ENCODE peak calls at places on chromosome 6, in nine cellular contexts. H, G, I, W, P, E, K, B and Y are unnamed samples.

GRCh38 chr6:128474481-128474880 is 45.9 kb downstream of the PTPRK start:
- DNase-seq in H (no peak), G (no peak), I (peak), W (no peak), P (no peak), E (no peak), K (no peak), B (no peak), Y (peak)

GRCh38 chr6:71420693-71421328 is 132.2 kb downstream of the OGFRL1 start:
- DNase-seq in H (peak), G (peak), I (peak), W (no peak), P (peak), E (peak), K (peak), B (peak), Y (peak)

GRCh38 chr6:77173472-77174074 is 289.7 kb downstream of the HTR1B start:
- DNase-seq in H (no peak), G (no peak), I (peak), W (no peak), P (no peak), E (no peak), K (no peak), B (no peak), Y (peak)

GRCh38 chr6:112947507-112947906 is 600.4 kb downstream of the RFPL4B start:
- DNase-seq in H (no peak), G (no peak), I (no peak), W (no peak), P (no peak), E (no peak), K (no peak), B (no peak), Y (no peak)

GRCh38 chr6:157519255-157520116 is 138.5 kb downstream of the ZDHHC14 start:
- DNase-seq in H (no peak), G (no peak), I (no peak), W (no peak), P (no peak), E (no peak), K (no peak), B (no peak), Y (no peak)

GRCh38 chr6:610882-611281 is 46.0 kb downstream of the HUS1B start:
- DNase-seq in H (no peak), G (no peak), I (no peak), W (no peak), P (no peak), E (no peak), K (no peak), B (no peak), Y (no peak)

GRCh38 chr6:36803908-36804307 is 35.3 kb downstream of the CPNE5 start:
- DNase-seq in H (no peak), G (no peak), I (no peak), W (no peak), P (no peak), E (no peak), K (no peak), B (no peak), Y (no peak)

GRCh38 chr6:3900744-3901351 is 51.7 kb downstream of the FAM50B start:
- DNase-seq in H (no peak), G (no peak), I (peak), W (no peak), P (no peak), E (no peak), K (no peak), B (no peak), Y (no peak)

GRCh38 chr6:96837138-96837971 is at the start of gene GPR63:
- DNase-seq in H (peak), G (peak), I (peak), W (peak), P (peak), E (peak), K (peak), B (peak), Y (peak)

GRCh38 chr6:155980014-155980413 is 524.4 kb upstream of the NOX3 start:
- DNase-seq in H (no peak), G (no peak), I (no peak), W (no peak), P (no peak), E (no peak), K (no peak), B (no peak), Y (no peak)

GRCh38 chr6:47741807-47742206 is 40.0 kb upstream of the OPN5 start:
- DNase-seq in H (no peak), G (no peak), I (no peak), W (peak), P (peak), E (no peak), K (no peak), B (no peak), Y (no peak)

GRCh38 chr6:16057411-16057810 is 71.5 kb upstream of the MYLIP start:
- DNase-seq in H (no peak), G (no peak), I (no peak), W (no peak), P (no peak), E (no peak), K (no peak), B (no peak), Y (no peak)

GRCh38 chr6:14876778-14877613 is 368.9 kb upstream of the JARID2 start:
- DNase-seq in H (no peak), G (no peak), I (peak), W (no peak), P (no peak), E (no peak), K (no peak), B (no peak), Y (peak)

GRCh38 chr6:10411915-10412164 is 3.0 kb downstream of the TFAP2A start:
- DNase-seq in H (no peak), G (no peak), I (no peak), W (no peak), P (no peak), E (no peak), K (no peak), B (no peak), Y (no peak)

GRCh38 chr6:166464068-166464410 is 81.3 kb upstream of the MPC1 start:
- DNase-seq in H (no peak), G (no peak), I (no peak), W (no peak), P (no peak), E (no peak), K (no peak), B (no peak), Y (no peak)

GRCh38 chr6:164133095-164133494 is 718.6 kb downstream of the QKI start:
- DNase-seq in H (no peak), G (no peak), I (no peak), W (peak), P (peak), E (no peak), K (no peak), B (no peak), Y (no peak)

GRCh38 chr6:109705258-109705657 is 14.2 kb downstream of the FIG4 start:
- DNase-seq in H (peak), G (peak), I (peak), W (peak), P (peak), E (peak), K (peak), B (peak), Y (peak)

GRCh38 chr6:82711992-82712788 is 348.6 kb downstream of the TPBG start:
- DNase-seq in H (no peak), G (no peak), I (no peak), W (no peak), P (no peak), E (no peak), K (no peak), B (no peak), Y (peak)

GRCh38 chr6:52642381-52642780 is 28.5 kb upstream of the TMEM14A start:
- DNase-seq in H (no peak), G (no peak), I (no peak), W (no peak), P (no peak), E (no peak), K (no peak), B (no peak), Y (no peak)

GRCh38 chr6:80356000-80356399 is 249.5 kb downstream of the BCKDHB start:
- DNase-seq in H (no peak), G (no peak), I (no peak), W (no peak), P (no peak), E (no peak), K (no peak), B (no peak), Y (no peak)

GRCh38 chr6:168304752-168305015 is 14.9 kb downstream of the DACT2 start:
- DNase-seq in H (no peak), G (no peak), I (no peak), W (no peak), P (no peak), E (no peak), K (no peak), B (no peak), Y (no peak)

GRCh38 chr6:85669735-85670194 is 27.1 kb upstream of the SYNCRIP start:
- DNase-seq in H (no peak), G (no peak), I (peak), W (no peak), P (no peak), E (no peak), K (no peak), B (no peak), Y (peak)

GRCh38 chr6:134826889-134827737 is 122.8 kb downstream of the ALDH8A1 start:
- DNase-seq in H (no peak), G (no peak), I (peak), W (no peak), P (no peak), E (no peak), K (no peak), B (no peak), Y (peak)
- TF ChIP-seq CTCF in H (no peak), G (no peak), I (no peak), W (no peak), P (no peak), E (no peak), K (no peak), B (no peak), Y (peak)

GRCh38 chr6:41936073-41936837 is 5.4 kb downstream of the CCND3 start:
- DNase-seq in H (peak), G (peak), I (peak), W (peak), P (peak), E (peak), K (peak), B (peak), Y (peak)
- TF ChIP-seq CTCF in H (peak), G (peak), I (peak), W (peak), P (peak), E (peak), K (peak), B (peak), Y (peak)

GRCh38 chr6:119929121-119929520 is 579.6 kb upstream of the MAN1A1 start:
- DNase-seq in H (no peak), G (no peak), I (no peak), W (no peak), P (no peak), E (no peak), K (no peak), B (no peak), Y (no peak)
- TF ChIP-seq CTCF in H (no peak), G (no peak), I (no peak), W (no peak), P (no peak), E (no peak), K (no peak), B (no peak), Y (no peak)

GRCh38 chr6:56021943-56022342 is 146.6 kb upstream of the BMP5 start:
- DNase-seq in H (no peak), G (no peak), I (no peak), W (no peak), P (no peak), E (no peak), K (no peak), B (no peak), Y (no peak)
- TF ChIP-seq CTCF in H (no peak), G (no peak), I (peak), W (no peak), P (no peak), E (no peak), K (no peak), B (no peak), Y (peak)